ENCODE peak calls at places on chromosomes 6 and 20, in eight cellular contexts. I is H7; A is activated gamma-delta T cell treated with Interleukin-2 at 50 U/mL for 16 hours; G is B cell; Z is stromal cell of bone marrow; O is WTC11; E is left cardiac atrium; F is activated CD8-positive, alpha-beta T cell treated with anti-CD3 and anti-CD28 coated beads for 36 hours. J is an unnamed sample.

GRCh38 chr6:9139762-9140161 is 704.4 kb upstream of the SLC35B3 start:
- DNase-seq in I (no peak), A (no peak), G (no peak), Z (peak; percentile 61), O (no peak), E (no peak), F (no peak), J (no peak)

GRCh38 chr6:150273457-150274309 is 95.1 kb upstream of the IYD start:
- DNase-seq in I (no peak), A (no peak), G (no peak), Z (no peak), O (no peak), E (no peak), F (no peak), J (no peak)

GRCh38 chr6:18047406-18047805 is 60.0 kb upstream of the KIF13A start:
- DNase-seq in I (no peak), A (no peak), G (no peak), Z (peak; percentile 47), O (no peak), E (no peak), F (no peak), J (peak; percentile 24)

GRCh38 chr6:116323863-116324262 is 44.1 kb upstream of the TSPYL1 start:
- DNase-seq in I (peak; percentile 16), A (no peak), G (no peak), Z (no peak), O (no peak), E (no peak), F (no peak), J (no peak)

GRCh38 chr6:1286972-1287600 is 24.8 kb upstream of the FOXQ1 start:
- DNase-seq in I (no peak), A (no peak), G (no peak), Z (peak; percentile 43), O (no peak), E (no peak), F (no peak), J (peak; percentile 59)

GRCh38 chr6:41940759-41941279 is 789 bp downstream of the CCND3 start:
- DNase-seq in I (peak; percentile 77), A (peak; percentile 62), G (no peak), Z (no peak), O (peak; percentile 54), E (peak; percentile 63), F (peak; percentile 81), J (peak; percentile 37)

GRCh38 chr20:63497138-63497945 is 1.5 kb downstream of the EEF1A2 start:
- DNase-seq in I (peak; percentile 64), A (no peak), G (no peak), Z (no peak), O (no peak), E (no peak), F (no peak), J (no peak)

GRCh38 chr20:63321148-63321831 is 28.3 kb downstream of the COL20A1 start:
- DNase-seq in I (no peak), A (no peak), G (no peak), Z (no peak), O (no peak), E (peak; percentile 88), F (no peak), J (peak; percentile 42)